ENCODE peak calls at places on chromosomes 3 and 15, in six cellular contexts. P is NCI-H1092; T is activated CD4-positive, alpha-beta T cell treated with anti-CD3 and anti-CD28 coated beads for 48 hours; S is Right ventricle myocardium superior; E is fibroblast of lung; W is AG08396. R is an unnamed sample.

GRCh38 chr3:150469031-150469930 is 61.2 kb downstream of the TSC22D2 start:
- DNase-seq in S (no peak), T (no peak), P (no peak), W (peak; percentile 72), E (peak; percentile 77), R (no peak)

GRCh38 chr3:196916995-196917394 is 25.3 kb downstream of the NCBP2 start:
- DNase-seq in W (no peak), P (no peak), E (no peak), S (no peak), T (no peak), R (no peak)

GRCh38 chr3:194333212-194333980 is 17.7 kb downstream of the CPN2 start:
- DNase-seq in P (no peak), S (peak; percentile 92), E (peak; percentile 34), W (peak; percentile 88), T (peak; percentile 92), R (no peak)

GRCh38 chr3:140922634-140923033 is 19.0 kb upstream of the SLC25A36 start:
- DNase-seq in S (no peak), E (peak; percentile 57), W (peak; percentile 29), T (no peak), P (no peak), R (no peak)

GRCh38 chr15:95897651-95898050 is 432.8 kb upstream of the NR2F2 start:
- DNase-seq in T (no peak), E (no peak), S (no peak), W (no peak), P (no peak), R (no peak)

GRCh38 chr3:27357665-27358258 is 11.4 kb downstream of the NEK10 start:
- DNase-seq in W (peak; percentile 40), S (no peak), E (peak; percentile 70), T (peak; percentile 68), P (no peak), R (peak; percentile 32)

GRCh38 chr15:101388046-101388445 is 93.0 kb upstream of the SNRPA1 start:
- DNase-seq in W (no peak), P (no peak), S (no peak), T (no peak), E (no peak), R (no peak)

GRCh38 chr3:171615281-171615680 is 155.1 kb upstream of the TNIK start:
- DNase-seq in W (no peak), T (no peak), E (no peak), P (no peak), S (no peak), R (no peak)

GRCh38 chr3:195030791-195031321 is 240.1 kb downstream of the XXYLT1 start:
- DNase-seq in S (no peak), E (no peak), W (no peak), P (no peak), T (no peak), R (no peak)

GRCh38 chr3:11305509-11305908 is 33.3 kb downstream of the ATG7 start:
- DNase-seq in W (no peak), P (no peak), S (no peak), E (no peak), T (no peak), R (no peak)

GRCh38 chr3:150359381-150359780 is 48.7 kb upstream of the TSC22D2 start:
- DNase-seq in T (no peak), E (no peak), P (no peak), W (no peak), S (no peak), R (no peak)

GRCh38 chr3:87351913-87352312 is 75.5 kb upstream of the POU1F1 start:
- DNase-seq in W (no peak), S (no peak), T (no peak), E (no peak), P (no peak), R (no peak)

GRCh38 chr15:29613951-29614382 is 208.3 kb downstream of the TJP1 start:
- DNase-seq in S (no peak), T (no peak), E (no peak), W (no peak), P (peak; percentile 38), R (no peak)

GRCh38 chr3:128290484-128290883 is 137.2 kb downstream of the EEFSEC start:
- DNase-seq in T (no peak), S (no peak), E (no peak), P (no peak), W (no peak), R (no peak)

R was measured in midbrain.